ENCODE peak calls at places on chromosome 13, in four cellular contexts. F, S, E and D are unnamed samples.

GRCh38 chr13:41199526-41199925 is 5.2 kb upstream of the KBTBD7 start:
- DNase-seq in F (no peak), S (no peak), E (no peak), D (no peak)

GRCh38 chr13:81487151-81487550 is 1146.2 kb upstream of the SPRY2 start:
- DNase-seq in F (no peak), S (peak), E (peak), D (peak)

GRCh38 chr13:105147481-105147880 is 1388.0 kb downstream of the EFNB2 start:
- DNase-seq in F (no peak), S (no peak), E (no peak), D (no peak)

GRCh38 chr13:59801107-59801880 is 362.4 kb downstream of the DIAPH3 start:
- DNase-seq in F (no peak), S (no peak), E (no peak), D (no peak)

GRCh38 chr13:98171806-98172569 is 5.1 kb downstream of the RNF113B start:
- DNase-seq in F (no peak), S (no peak), E (peak), D (no peak)

GRCh38 chr13:45381196-45381595 is 37.0 kb downstream of the SLC25A30 start:
- DNase-seq in F (no peak), S (no peak), E (no peak), D (no peak)

GRCh38 chr13:94342436-94343242 is 136.8 kb downstream of the DCT start:
- DNase-seq in F (no peak), S (no peak), E (no peak), D (no peak)

GRCh38 chr13:32278456-32278855 is 36.7 kb downstream of the ZAR1L start:
- DNase-seq in F (no peak), S (no peak), E (no peak), D (no peak)

GRCh38 chr13:59409211-59409610 is 754.5 kb downstream of the DIAPH3 start:
- DNase-seq in F (no peak), S (no peak), E (no peak), D (peak)

GRCh38 chr13:80360298-80360827 is 19.4 kb upstream of the SPRY2 start:
- DNase-seq in F (no peak), S (no peak), E (no peak), D (no peak)
- TF ChIP-seq FOXJ3 in F (no peak), S (no peak), E (no peak), D (no peak)

GRCh38 chr13:114161644-114162532 is 17.2 kb upstream of the CFAP97D2 start:
- DNase-seq in F (no peak), S (peak), E (no peak), D (no peak)
- TF ChIP-seq FOXJ3 in F (no peak), S (no peak), E (no peak), D (no peak)

GRCh38 chr13:20190481-20191310 is 2.0 kb downstream of the GJB2 start:
- DNase-seq in F (no peak), S (no peak), E (no peak), D (no peak)

GRCh38 chr13:20191902-20192469 is 752 bp downstream of the GJB2 start:
- DNase-seq in F (no peak), S (no peak), E (no peak), D (peak)

GRCh38 chr13:20192470-20193141 is at the start of gene GJB2:
- DNase-seq in F (no peak), S (no peak), E (peak), D (peak)

GRCh38 chr13:20193142-20193923 is 595 bp upstream of the GJB2 start:
- DNase-seq in F (no peak), S (no peak), E (no peak), D (no peak)

DNA sequence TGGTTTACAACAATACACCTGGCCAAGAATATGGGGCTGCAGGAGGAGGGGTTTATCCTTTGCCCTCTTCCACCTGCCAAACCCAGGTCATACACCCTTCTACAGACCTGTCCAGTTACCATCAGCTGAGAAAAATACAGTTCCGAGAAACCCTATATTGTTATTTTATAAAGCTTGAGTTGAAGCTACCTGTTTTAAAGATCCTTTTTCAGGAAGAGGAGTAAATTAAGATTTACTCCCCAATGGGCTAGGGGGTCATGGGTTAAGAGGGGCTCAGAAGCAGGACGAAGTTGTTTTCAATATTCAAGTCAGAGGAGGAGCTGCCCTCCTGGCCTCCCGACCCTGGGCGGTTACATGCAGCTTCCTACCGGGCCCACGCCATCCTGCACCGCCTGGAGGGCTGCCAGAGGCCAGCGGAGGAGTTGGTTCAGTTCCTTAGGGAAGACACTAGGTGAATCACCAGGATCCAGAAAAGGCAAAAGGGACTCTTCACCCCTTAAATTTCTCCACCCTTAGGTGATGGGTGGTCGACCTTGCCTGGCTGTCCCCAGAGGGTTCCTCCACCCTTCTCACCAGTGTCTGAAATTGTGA is 1.3 kb downstream of the GJB2 start:
- DNase-seq in F (no peak), S (no peak), E (no peak), D (no peak)
- TF ChIP-seq FOXJ3 in F (no peak), S (no peak), E (no peak), D (no peak)

DNA sequence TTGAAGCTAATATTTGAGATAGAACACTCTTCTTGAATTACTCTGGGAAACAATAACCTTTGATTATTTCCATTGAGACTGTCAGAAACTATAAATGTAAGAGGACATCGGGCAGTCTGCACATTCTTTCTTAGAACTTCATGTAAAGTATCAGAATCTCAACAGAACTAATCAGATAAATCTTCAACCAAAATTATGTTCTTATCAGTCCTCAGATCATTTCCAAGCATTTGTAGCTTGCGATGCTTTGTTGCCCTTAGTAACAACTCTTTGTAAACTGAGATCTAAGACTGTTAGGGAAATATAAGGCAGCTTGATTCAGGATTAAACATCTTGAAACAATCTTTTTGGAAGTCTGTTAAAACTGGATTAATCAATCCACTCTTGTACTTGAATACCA is 70.3 kb downstream of the FNDC3A start:
- DNase-seq in F (no peak), S (no peak), E (no peak), D (no peak)
- TF ChIP-seq FOXJ3 in F (no peak), S (no peak), E (no peak), D (no peak)

GRCh38 chr13:24222756-24223155 is 62.2 kb downstream of the SPATA13 start:
- DNase-seq in F (no peak), S (no peak), E (no peak), D (no peak)

GRCh38 chr13:24225062-24225461 is 64.5 kb downstream of the SPATA13 start:
- DNase-seq in F (no peak), S (no peak), E (no peak), D (no peak)

GRCh38 chr13:24223341-24224231 is 63.1 kb downstream of the SPATA13 start:
- DNase-seq in F (no peak), S (no peak), E (no peak), D (no peak)

GRCh38 chr13:24225930-24226329 is 65.4 kb downstream of the SPATA13 start:
- DNase-seq in F (no peak), S (no peak), E (no peak), D (no peak)

GRCh38 chr13:24224232-24224680 is 63.7 kb downstream of the SPATA13 start:
- DNase-seq in F (no peak), S (no peak), E (no peak), D (no peak)
- TF ChIP-seq FOXJ3 in F (no peak), S (no peak), E (no peak), D (no peak)

GRCh38 chr13:109743706-109744453 is 42.5 kb downstream of the IRS2 start:
- DNase-seq in F (no peak), S (no peak), E (peak), D (no peak)
- TF ChIP-seq FOXJ3 in F (no peak), S (no peak), E (no peak), D (no peak)

GRCh38 chr13:79448413-79448812 is 32.5 kb upstream of the NDFIP2 start:
- DNase-seq in F (no peak), S (no peak), E (no peak), D (no peak)
- TF ChIP-seq FOXJ3 in F (no peak), S (no peak), E (no peak), D (no peak)

DNA sequence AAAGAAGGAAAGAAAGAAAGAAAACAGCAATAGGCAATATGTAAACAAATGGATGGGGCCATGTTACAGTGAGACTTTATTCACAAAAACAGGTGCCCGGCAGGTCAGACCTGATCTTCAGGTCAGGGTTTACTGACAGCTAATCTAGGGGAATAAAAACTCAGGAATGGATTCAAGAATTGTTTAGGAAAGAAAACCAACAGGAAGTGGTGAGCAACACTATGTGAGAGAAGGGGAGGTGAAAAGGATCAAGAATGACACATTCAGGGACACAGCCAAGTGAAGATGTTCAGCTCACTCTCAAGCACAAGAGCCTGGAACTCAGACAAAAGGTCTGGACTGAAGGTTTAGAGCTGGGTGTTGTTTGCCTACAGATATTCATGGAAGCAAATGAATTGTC is 244.5 kb downstream of the EFNB2 start:
- DNase-seq in F (no peak), S (no peak), E (no peak), D (no peak)
- TF ChIP-seq FOXJ3 in F (no peak), S (no peak), E (no peak), D (no peak)